ENCODE peak calls at places on chromosomes 5 and 9, in seven cellular contexts. E, J, W, B, T, Y and A are unnamed samples.

GRCh38 chr9:7794196-7794595 is 5.4 kb downstream of the DMAC1 start:
- DNase-seq in Y (no peak), J (no peak), W (no peak), T (no peak), E (no peak), B (no peak), A (no peak)

GRCh38 chr9:131865446-131866195 is 125.7 kb upstream of the RAPGEF1 start:
- DNase-seq in B (no peak), E (no peak), J (no peak), Y (no peak), T (no peak), W (no peak), A (no peak)

GRCh38 chr9:135371535-135371934 is 108.0 kb upstream of the PPP1R26 start:
- DNase-seq in T (no peak), J (no peak), E (no peak), B (no peak), W (no peak), Y (no peak), A (no peak)

GRCh38 chr9:89661391-89661949 is 56.7 kb downstream of the GADD45G start:
- DNase-seq in Y (peak), T (no peak), E (no peak), B (no peak), J (no peak), W (no peak), A (peak)

GRCh38 chr9:129580211-129580915 is 40.5 kb downstream of the C9orf50 start:
- DNase-seq in J (no peak), B (no peak), T (peak), Y (peak), E (no peak), W (no peak), A (no peak)

GRCh38 chr5:81422671-81423070 is 28.7 kb upstream of the ACOT12 start:
- DNase-seq in T (no peak), E (peak), J (no peak), B (no peak), W (no peak), Y (peak), A (no peak)

GRCh38 chr5:168364151-168364661 is 72.8 kb downstream of the WWC1 start:
- DNase-seq in T (no peak), W (no peak), J (no peak), Y (no peak), B (peak), E (no peak), A (no peak)

GRCh38 chr5:10424124-10424731 is 17.5 kb upstream of the ROPN1L start:
- DNase-seq in B (peak), J (no peak), W (no peak), T (no peak), Y (peak), E (peak), A (peak)

GRCh38 chr5:157356576-157356975 is 90.7 kb downstream of the CYFIP2 start:
- DNase-seq in T (no peak), Y (no peak), B (no peak), E (no peak), J (no peak), W (no peak), A (no peak)

GRCh38 chr5:923473-923873 is 30.8 kb downstream of the TRIP13 start:
- DNase-seq in T (no peak), B (peak), Y (peak), E (peak), W (peak), J (peak), A (peak)

GRCh38 chr9:133677126-133678010 is 41.2 kb downstream of the DBH start:
- DNase-seq in Y (no peak), W (no peak), B (no peak), T (no peak), J (no peak), E (no peak), A (no peak)

GRCh38 chr5:51573835-51574234 is 190.6 kb downstream of the ISL1 start:
- DNase-seq in W (no peak), T (no peak), E (no peak), Y (no peak), B (no peak), J (no peak), A (no peak)

GRCh38 chr9:34249274-34249673 is 70.4 kb downstream of the UBAP1 start:
- DNase-seq in Y (no peak), W (no peak), B (no peak), T (no peak), J (no peak), E (no peak), A (no peak)

GRCh38 chr9:129406278-129407225 is 214.3 kb downstream of the C9orf50 start:
- DNase-seq in W (peak), B (peak), Y (no peak), J (peak), E (peak), T (no peak), A (peak)

GRCh38 chr5:120450910-120451309 is 13.2 kb upstream of the PRR16 start:
- DNase-seq in J (no peak), E (no peak), B (no peak), T (no peak), Y (no peak), W (no peak), A (no peak)

GRCh38 chr5:38738898-38739743 is 106.7 kb upstream of the OSMR start:
- DNase-seq in J (no peak), Y (no peak), T (no peak), E (no peak), W (no peak), B (no peak), A (no peak)

GRCh38 chr5:10702040-10702629 is 58.9 kb downstream of the DAP start:
- DNase-seq in W (peak), J (no peak), E (no peak), B (peak), T (no peak), Y (no peak), A (no peak)

GRCh38 chr5:52073993-52074689 is 690.9 kb downstream of the ISL1 start:
- DNase-seq in Y (no peak), E (no peak), T (no peak), W (no peak), B (no peak), J (no peak), A (no peak)

GRCh38 chr5:23033864-23034263 is 180.7 kb upstream of the CDH12 start:
- DNase-seq in Y (no peak), B (no peak), J (no peak), E (no peak), W (no peak), T (no peak), A (no peak)

GRCh38 chr9:91159664-91160121 is 202.0 kb downstream of the AUH start:
- DNase-seq in Y (no peak), W (no peak), E (no peak), T (no peak), B (no peak), J (peak), A (no peak)

GRCh38 chr9:136944094-136944518 is 432 bp downstream of the FBXW5 start:
- DNase-seq in W (no peak), T (no peak), J (peak), Y (no peak), B (no peak), E (peak), A (no peak)

GRCh38 chr9:96567203-96567700 is 52.4 kb downstream of the CDC14B start:
- DNase-seq in Y (no peak), E (no peak), B (no peak), J (no peak), W (no peak), T (no peak), A (no peak)
- TF ChIP-seq MAX in Y (no peak), E (no peak), B (no peak), J (no peak), W (no peak), T (no peak), A (no peak)

GRCh38 chr5:135320718-135321484 is 78.1 kb downstream of the MACROH2A1 start:
- DNase-seq in B (no peak), E (no peak), W (no peak), Y (no peak), J (no peak), T (no peak), A (no peak)
- H3K4me3 ChIP-seq in B (no peak), E (no peak), W (no peak), Y (no peak), J (no peak), T (no peak), A (no peak)

GRCh38 chr9:4567601-4568000 is 77.3 kb downstream of the SLC1A1 start:
- DNase-seq in T (no peak), B (no peak), Y (no peak), E (no peak), J (no peak), W (no peak), A (no peak)
- TF ChIP-seq MAX in T (no peak), B (no peak), Y (no peak), E (no peak), J (no peak), W (no peak), A (no peak)

DNA sequence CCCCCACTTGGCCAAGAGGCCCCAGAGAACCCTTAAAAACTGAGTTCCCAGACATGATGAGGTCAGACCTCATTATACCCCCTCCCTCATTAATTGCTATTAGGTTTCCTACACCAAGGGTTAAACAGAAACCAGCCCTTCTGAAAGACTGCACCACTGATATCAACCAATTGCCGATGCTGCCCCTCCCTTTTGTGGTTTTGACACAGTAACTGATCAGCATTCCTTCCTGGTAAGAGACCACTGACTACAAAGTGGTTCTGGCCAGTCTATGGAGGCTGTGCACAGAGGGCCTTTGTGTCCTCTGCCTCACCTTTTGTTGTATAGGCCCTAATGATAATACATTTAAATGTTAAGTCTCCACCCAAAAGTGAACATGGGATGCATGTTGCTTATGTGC is 201.5 kb downstream of the FRMD3 start:
- DNase-seq in J (no peak), B (no peak), W (no peak), T (no peak), E (no peak), Y (peak), A (peak)
- H3K4me3 ChIP-seq in J (no peak), B (no peak), W (no peak), T (no peak), E (no peak), Y (no peak), A (no peak)

DNA sequence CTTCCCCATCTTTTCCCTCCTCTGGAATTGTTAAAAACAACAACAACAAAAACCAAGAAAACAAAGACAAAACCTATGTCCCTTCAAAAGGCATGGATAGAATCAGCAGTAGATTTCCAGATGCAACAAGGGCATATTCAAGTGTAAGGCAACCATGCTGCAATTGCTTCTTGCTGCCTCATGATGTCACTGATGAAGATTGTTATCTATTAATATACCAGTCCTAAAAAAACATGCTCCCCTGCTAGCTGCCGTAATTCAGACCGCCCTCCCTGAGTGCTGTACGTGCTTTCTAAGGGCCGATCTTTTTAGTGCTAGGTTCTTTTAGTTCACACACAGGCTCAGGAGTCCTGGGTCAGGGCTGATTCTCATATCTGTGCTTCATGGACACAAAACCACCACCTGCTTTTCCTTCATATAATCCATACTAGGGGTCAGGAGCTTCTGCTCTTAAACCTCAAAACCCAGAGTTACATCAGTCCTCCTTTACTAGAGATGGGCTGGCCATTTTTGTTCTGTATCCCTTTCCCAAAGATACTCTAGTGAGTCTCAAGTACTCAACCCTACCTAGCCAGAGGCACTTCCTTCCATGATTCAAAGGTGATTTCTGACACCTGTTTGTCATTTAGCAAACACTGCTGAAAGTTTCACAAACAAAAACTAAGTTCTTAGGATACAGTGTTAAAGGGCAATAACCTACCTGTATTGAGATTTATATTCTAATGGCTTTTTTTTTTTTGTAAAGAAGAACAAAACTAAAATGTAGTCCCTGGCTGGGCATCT is 82.1 kb downstream of the GIN1 start:
- DNase-seq in W (no peak), Y (no peak), J (no peak), E (no peak), B (no peak), T (no peak), A (no peak)
- TF ChIP-seq MAX in W (no peak), Y (no peak), J (no peak), E (no peak), B (no peak), T (no peak), A (no peak)

GRCh38 chr9:112887377-112887776 is 3.3 kb downstream of the SLC46A2 start:
- DNase-seq in Y (peak), W (peak), E (no peak), B (no peak), J (peak), T (no peak), A (peak)

GRCh38 chr9:112886351-112886750 is 4.3 kb downstream of the SLC46A2 start:
- DNase-seq in T (no peak), B (no peak), J (no peak), Y (no peak), E (no peak), W (no peak), A (no peak)

GRCh38 chr9:112894031-112894430 is 3.4 kb upstream of the SLC46A2 start:
- DNase-seq in W (no peak), Y (no peak), B (no peak), E (no peak), J (no peak), T (no peak), A (peak)

GRCh38 chr9:112891521-112891920 is 845 bp upstream of the SLC46A2 start:
- DNase-seq in W (no peak), T (no peak), E (no peak), B (no peak), J (no peak), Y (no peak), A (no peak)

DNA sequence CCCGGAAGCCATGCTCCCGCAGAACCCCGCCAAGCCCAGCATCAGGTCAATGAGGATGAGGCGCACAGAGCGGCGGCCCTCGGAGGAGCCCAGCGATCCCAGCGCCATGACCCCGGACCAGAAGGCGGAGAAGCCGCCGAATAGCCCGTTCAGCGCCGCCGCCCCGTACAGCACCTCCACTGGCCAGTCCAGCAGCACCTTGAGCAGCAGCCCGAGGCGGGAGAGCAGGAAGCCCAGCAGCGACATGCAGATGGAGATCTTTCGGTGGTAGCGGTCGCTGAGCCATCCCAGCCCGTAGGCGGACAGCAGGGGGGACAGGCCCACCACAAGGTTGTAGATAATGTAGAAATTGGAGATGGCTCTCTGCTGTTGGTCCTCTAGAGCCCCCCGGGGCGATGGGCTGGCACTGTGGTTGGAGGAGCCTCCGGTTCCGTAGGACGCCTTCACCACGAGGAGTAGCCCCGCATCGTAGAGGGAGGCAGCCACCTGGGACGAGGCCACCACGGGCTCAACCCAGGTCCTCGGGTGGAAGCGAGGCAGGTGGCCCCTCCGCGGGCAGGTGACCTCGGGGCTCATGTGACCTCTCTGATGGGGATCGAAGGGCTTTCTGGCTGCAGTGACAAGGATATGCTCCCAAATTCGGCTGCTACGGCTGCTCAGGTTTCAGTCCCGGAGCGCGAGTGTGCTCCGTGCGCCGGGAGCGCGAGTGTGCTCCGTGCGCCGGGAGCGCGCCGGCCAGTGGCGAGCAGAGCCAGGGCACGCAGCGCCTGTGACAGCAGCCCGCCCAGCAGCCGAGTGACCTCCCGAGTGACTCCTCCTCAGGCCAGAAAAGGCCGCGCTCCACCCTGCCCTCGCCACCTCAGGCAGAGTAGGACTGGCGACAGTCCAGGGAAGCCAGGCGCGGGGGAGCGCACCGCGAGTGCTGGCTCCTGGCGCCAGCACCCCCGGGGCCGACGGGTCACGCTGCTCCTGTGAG is at the start of gene SLC46A2:
- DNase-seq in B (no peak), W (no peak), Y (no peak), T (no peak), J (peak), E (no peak), A (no peak)
- H3K4me3 ChIP-seq in B (no peak), W (no peak), Y (peak), T (no peak), J (peak), E (peak), A (no peak)

GRCh38 chr5:181260720-181261319 is at the start of gene TRIM52:
- DNase-seq in E (peak), B (peak), W (peak), Y (peak), J (peak), T (peak), A (peak)

GRCh38 chr5:181258576-181258975 is 2.4 kb downstream of the TRIM52 start:
- DNase-seq in Y (no peak), E (no peak), W (no peak), T (no peak), J (no peak), B (no peak), A (no peak)

GRCh38 chr5:181259974-181260719 is 796 bp downstream of the TRIM52 start:
- DNase-seq in J (peak), B (no peak), T (no peak), E (no peak), Y (no peak), W (no peak), A (no peak)

GRCh38 chr5:181261320-181262085 is 560 bp upstream of the TRIM52 start:
- DNase-seq in B (peak), W (peak), J (peak), T (no peak), Y (peak), E (peak), A (peak)

GRCh38 chr5:181259283-181259682 is 1.7 kb downstream of the TRIM52 start:
- DNase-seq in Y (no peak), T (no peak), B (no peak), J (no peak), E (no peak), W (no peak), A (no peak)
- TF ChIP-seq MAX in Y (no peak), T (no peak), B (no peak), J (no peak), E (no peak), W (no peak), A (no peak)

GRCh38 chr5:163505049-163505474 is 357 bp upstream of the MAT2B start:
- DNase-seq in W (peak), T (no peak), B (no peak), E (no peak), J (no peak), Y (no peak), A (no peak)

GRCh38 chr5:163505475-163506457 is at the start of gene MAT2B:
- DNase-seq in B (peak), J (peak), T (peak), E (peak), W (peak), Y (peak), A (peak)

GRCh38 chr5:163508753-163509152 is 3.3 kb downstream of the MAT2B start:
- DNase-seq in T (no peak), Y (no peak), E (no peak), W (no peak), J (no peak), B (no peak), A (no peak)

GRCh38 chr5:163506726-163507125 is 1.3 kb downstream of the MAT2B start:
- DNase-seq in T (no peak), E (no peak), B (no peak), Y (no peak), W (no peak), J (no peak), A (peak)

DNA sequence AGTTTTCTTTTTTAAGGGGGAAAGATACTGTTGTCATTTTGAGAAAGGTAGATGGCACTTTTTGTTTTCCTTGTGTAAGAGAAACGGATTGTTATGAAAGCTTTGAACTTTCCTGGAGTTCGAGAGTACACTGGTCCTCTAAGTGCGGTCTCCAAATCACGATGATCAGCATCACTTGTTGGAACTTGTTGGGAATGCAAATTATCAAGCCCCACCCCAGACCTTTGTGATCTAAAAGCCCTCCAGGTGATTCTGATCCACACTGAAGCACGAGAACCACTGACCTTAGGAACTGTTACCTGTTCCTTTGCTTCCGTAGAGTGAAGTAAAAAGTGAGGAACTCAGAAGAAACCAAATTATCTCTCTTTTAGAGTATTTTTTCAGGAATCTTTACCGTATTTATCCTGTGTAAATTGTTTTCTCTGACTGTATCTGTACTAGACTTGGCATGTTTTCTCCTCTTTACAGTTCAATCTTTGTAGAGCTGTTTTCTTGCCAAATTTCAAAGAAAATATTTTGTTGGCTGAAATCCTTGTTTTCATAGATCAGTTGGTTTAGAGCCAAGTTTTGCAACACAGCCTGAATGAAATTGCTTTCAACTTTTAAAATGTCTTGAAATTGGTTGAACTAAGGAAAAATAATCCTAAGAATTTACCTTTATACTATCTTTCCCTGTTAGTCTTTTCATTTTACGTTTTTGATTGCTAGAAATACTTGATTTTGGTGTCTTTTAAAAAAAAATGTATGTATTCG is 4.0 kb downstream of the MAT2B start:
- DNase-seq in E (no peak), Y (peak), B (no peak), W (no peak), J (no peak), T (no peak), A (no peak)
- H3K4me3 ChIP-seq in E (peak), Y (no peak), B (no peak), W (no peak), J (no peak), T (peak), A (peak)

GRCh38 chr9:116499434-116499833 is 187.7 kb upstream of the TRIM32 start:
- DNase-seq in J (no peak), B (peak), Y (no peak), E (no peak), T (no peak), W (no peak), A (no peak)

GRCh38 chr9:116502746-116503145 is 184.4 kb upstream of the TRIM32 start:
- DNase-seq in J (no peak), B (no peak), T (no peak), E (no peak), Y (no peak), W (no peak), A (no peak)

GRCh38 chr9:116501871-116502270 is 185.2 kb upstream of the TRIM32 start:
- DNase-seq in T (no peak), E (peak), B (peak), J (no peak), Y (no peak), W (no peak), A (no peak)

GRCh38 chr9:116497081-116497480 is 190.0 kb upstream of the TRIM32 start:
- DNase-seq in J (no peak), T (no peak), W (no peak), Y (no peak), B (no peak), E (no peak), A (no peak)

GRCh38 chr9:116499986-116500871 is 186.9 kb upstream of the TRIM32 start:
- DNase-seq in E (peak), T (no peak), B (peak), J (no peak), Y (no peak), W (peak), A (peak)
- TF ChIP-seq MAX in E (peak), T (no peak), B (no peak), J (no peak), Y (no peak), W (no peak), A (no peak)